ENCODE peak calls at places on chromosomes 11 and 22, in six cellular contexts. One of them, this sample, is unnamed.

GRCh38 chr22:25496396-25497064 is 67.9 kb upstream of the GRK3 start:
- DNase-seq in GM23338: no peak
- DNase-seq in sigmoid colon: no peak
- DNase-seq in K562: no peak
- DNase-seq in transverse colon: no peak
- DNase-seq in endothelial cell of umbilical vein: peak; percentile 18
- DNase-seq in this sample: no peak

GRCh38 chr22:44099696-44100095 is 75.6 kb downstream of the PARVB start:
- DNase-seq in transverse colon: no peak
- DNase-seq in GM23338: no peak
- DNase-seq in endothelial cell of umbilical vein: no peak
- DNase-seq in sigmoid colon: peak; percentile 19
- DNase-seq in K562: no peak
- DNase-seq in this sample: no peak

GRCh38 chr11:13135385-13136271 is 126.5 kb downstream of the RASSF10 start:
- DNase-seq in endothelial cell of umbilical vein: peak; percentile 57
- DNase-seq in GM23338: peak; percentile 30
- DNase-seq in transverse colon: no peak
- DNase-seq in sigmoid colon: no peak
- DNase-seq in K562: peak; percentile 41
- DNase-seq in this sample: no peak

GRCh38 chr11:14335712-14336111 is 23.3 kb downstream of the RRAS2 start:
- DNase-seq in transverse colon: no peak
- DNase-seq in endothelial cell of umbilical vein: no peak
- DNase-seq in GM23338: no peak
- DNase-seq in sigmoid colon: no peak
- DNase-seq in K562: no peak
- DNase-seq in this sample: no peak

GRCh38 chr22:45469573-45470383 is 32.9 kb upstream of the FBLN1 start:
- DNase-seq in sigmoid colon: peak; percentile 15
- DNase-seq in K562: no peak
- DNase-seq in endothelial cell of umbilical vein: no peak
- DNase-seq in transverse colon: no peak
- DNase-seq in GM23338: no peak
- DNase-seq in this sample: no peak

GRCh38 chr11:125085301-125086081 is 22.4 kb downstream of the SLC37A2 start:
- DNase-seq in endothelial cell of umbilical vein: no peak
- DNase-seq in sigmoid colon: peak; percentile 59
- DNase-seq in transverse colon: no peak
- DNase-seq in K562: no peak
- DNase-seq in GM23338: peak; percentile 60
- DNase-seq in this sample: no peak

GRCh38 chr22:46162771-46163170 is 12.4 kb downstream of the PPARA start:
- DNase-seq in endothelial cell of umbilical vein: no peak
- DNase-seq in K562: no peak
- DNase-seq in GM23338: no peak
- DNase-seq in sigmoid colon: no peak
- DNase-seq in transverse colon: no peak
- DNase-seq in this sample: no peak

GRCh38 chr11:76680517-76681425 is 10.2 kb upstream of the LRRC32 start:
- DNase-seq in endothelial cell of umbilical vein: peak; percentile 74
- DNase-seq in transverse colon: peak; percentile 72
- DNase-seq in sigmoid colon: peak; percentile 86
- DNase-seq in K562: peak; percentile 81
- DNase-seq in GM23338: peak; percentile 95
- DNase-seq in this sample: peak; percentile 28

GRCh38 chr11:2267871-2268825 is 2.2 kb downstream of the ASCL2 start:
- DNase-seq in GM23338: peak; percentile 15
- DNase-seq in K562: no peak
- DNase-seq in endothelial cell of umbilical vein: no peak
- DNase-seq in sigmoid colon: no peak
- DNase-seq in transverse colon: no peak
- DNase-seq in this sample: no peak

GRCh38 chr11:118933486-118933885 is 7.8 kb upstream of the BCL9L start:
- DNase-seq in endothelial cell of umbilical vein: peak; percentile 44
- DNase-seq in sigmoid colon: peak; percentile 86
- DNase-seq in transverse colon: no peak
- DNase-seq in K562: no peak
- DNase-seq in GM23338: no peak
- DNase-seq in this sample: no peak

GRCh38 chr22:29226246-29226981 is 20.7 kb downstream of the EMID1 start:
- DNase-seq in transverse colon: no peak
- DNase-seq in endothelial cell of umbilical vein: no peak
- DNase-seq in K562: no peak
- DNase-seq in sigmoid colon: peak; percentile 50
- DNase-seq in GM23338: no peak
- DNase-seq in this sample: no peak

GRCh38 chr11:85551881-85552280 is 75.3 kb downstream of the DLG2 start:
- DNase-seq in K562: no peak
- DNase-seq in GM23338: no peak
- DNase-seq in transverse colon: no peak
- DNase-seq in endothelial cell of umbilical vein: no peak
- DNase-seq in sigmoid colon: no peak
- DNase-seq in this sample: no peak

GRCh38 chr22:23163665-23164064 is 16.6 kb upstream of the BCR start:
- DNase-seq in GM23338: no peak
- DNase-seq in transverse colon: peak; percentile 64
- DNase-seq in sigmoid colon: peak; percentile 89
- DNase-seq in endothelial cell of umbilical vein: no peak
- DNase-seq in K562: no peak
- DNase-seq in this sample: no peak

GRCh38 chr11:19980388-19980787 is 179.9 kb downstream of the DBX1 start:
- DNase-seq in sigmoid colon: no peak
- DNase-seq in endothelial cell of umbilical vein: peak; percentile 21
- DNase-seq in transverse colon: no peak
- DNase-seq in GM23338: no peak
- DNase-seq in K562: peak; percentile 18
- DNase-seq in this sample: no peak

GRCh38 chr22:33914131-33914530 is 6.1 kb downstream of the LARGE1 start:
- DNase-seq in K562: no peak
- DNase-seq in sigmoid colon: no peak
- DNase-seq in endothelial cell of umbilical vein: no peak
- DNase-seq in GM23338: no peak
- DNase-seq in transverse colon: no peak
- DNase-seq in this sample: no peak
- H3K27ac ChIP-seq in K562: no peak overlapping the region
- H3K27ac ChIP-seq in sigmoid colon: no peak overlapping the region
- H3K27ac ChIP-seq in endothelial cell of umbilical vein: no peak overlapping the region
- H3K27ac ChIP-seq in GM23338: no peak overlapping the region
- H3K27ac ChIP-seq in transverse colon: no peak overlapping the region
- H3K27ac ChIP-seq in this sample: no peak overlapping the region

DNA sequence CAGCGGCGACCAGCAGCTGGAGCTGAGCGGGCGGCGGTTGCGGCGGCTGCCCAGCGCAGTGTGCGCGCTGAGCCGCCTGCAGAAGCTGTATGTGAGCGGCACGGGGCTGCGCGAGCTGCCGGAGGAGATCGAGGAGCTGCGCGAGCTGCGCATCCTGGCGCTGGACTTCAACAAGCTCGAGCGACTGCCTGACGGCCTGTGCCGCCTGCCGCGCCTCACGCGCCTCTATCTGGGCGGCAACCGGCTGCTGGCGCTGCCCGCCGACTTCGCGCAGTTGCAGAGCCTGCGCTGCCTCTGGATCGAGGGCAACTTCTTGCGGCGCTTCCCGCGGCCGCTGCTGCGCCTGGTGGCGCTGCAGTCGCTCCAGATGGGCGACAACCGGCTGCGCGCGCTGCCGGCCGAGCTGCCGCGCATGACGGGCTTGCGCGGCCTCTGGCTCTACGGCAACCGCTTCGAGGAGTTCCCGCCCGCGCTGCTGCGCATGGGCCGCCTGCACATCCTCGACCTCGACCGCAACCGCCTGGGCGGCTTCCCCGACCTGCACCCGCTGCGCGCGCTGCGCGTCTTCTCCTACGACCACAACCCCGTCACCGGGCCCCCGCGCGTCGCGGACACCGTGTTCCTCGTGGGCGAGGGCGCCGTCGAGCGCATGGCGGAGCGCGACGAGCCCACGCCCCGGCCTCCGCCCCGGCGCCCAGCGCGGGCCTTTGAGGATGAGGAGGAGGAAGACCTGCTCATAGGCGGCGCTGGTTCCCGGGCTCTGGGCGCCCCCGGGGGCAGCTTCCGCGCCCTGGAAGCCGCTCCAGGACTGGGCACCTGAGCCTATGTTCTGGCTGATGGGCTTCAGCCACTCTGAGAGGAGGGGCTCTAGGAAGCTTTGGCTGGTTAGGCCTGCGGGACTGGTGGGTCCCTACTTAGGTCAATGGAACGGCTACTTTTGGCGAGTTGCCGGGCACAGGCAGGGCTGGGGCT is 795 bp downstream of the LRRC10B start:
- DNase-seq in transverse colon: peak; percentile 71
- DNase-seq in sigmoid colon: peak; percentile 74
- DNase-seq in K562: peak; percentile 83
- DNase-seq in endothelial cell of umbilical vein: peak; percentile 76
- DNase-seq in GM23338: peak; percentile 92
- DNase-seq in this sample: no peak
- TF ChIP-seq POLR2AphosphoS5 in transverse colon: no peak
- TF ChIP-seq POLR2AphosphoS5 in sigmoid colon: peak; percentile 45
- TF ChIP-seq POLR2AphosphoS5 in K562: no peak
- TF ChIP-seq POLR2AphosphoS5 in endothelial cell of umbilical vein: no peak
- TF ChIP-seq POLR2AphosphoS5 in GM23338: no peak
- TF ChIP-seq POLR2AphosphoS5 in this sample: no peak

DNA sequence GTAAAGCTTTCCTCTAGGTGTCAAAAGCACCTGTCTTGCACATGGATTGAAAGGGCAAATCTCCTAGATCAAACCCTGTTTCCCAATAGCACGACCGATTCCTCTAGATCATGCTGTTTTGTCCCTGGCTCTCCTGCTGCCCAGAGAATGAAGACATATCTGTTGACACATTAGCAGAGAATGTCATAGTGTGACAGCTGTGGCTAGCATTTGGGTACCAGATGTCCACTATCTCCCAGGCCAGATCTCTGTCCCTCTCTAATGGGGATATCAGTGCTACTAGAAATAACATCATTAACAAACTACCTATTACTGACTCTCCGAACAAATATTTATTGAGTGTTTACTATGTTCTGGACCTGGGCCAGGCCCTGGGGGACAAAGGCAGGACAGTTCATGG is 72.4 kb upstream of the ISX start:
- DNase-seq in GM23338: no peak
- DNase-seq in sigmoid colon: no peak
- DNase-seq in endothelial cell of umbilical vein: no peak
- DNase-seq in K562: no peak
- DNase-seq in transverse colon: no peak
- DNase-seq in this sample: no peak
- H3K4me3 ChIP-seq in GM23338: no peak overlapping the region
- H3K4me3 ChIP-seq in sigmoid colon: no peak overlapping the region
- H3K4me3 ChIP-seq in endothelial cell of umbilical vein: no peak overlapping the region
- H3K4me3 ChIP-seq in K562: no peak overlapping the region
- H3K4me3 ChIP-seq in transverse colon: no peak overlapping the region
- H3K4me3 ChIP-seq in this sample: no peak overlapping the region

GRCh38 chr11:60477035-60477445 is 15.5 kb upstream of the MS4A12 start:
- DNase-seq in GM23338: no peak
- DNase-seq in K562: no peak
- DNase-seq in endothelial cell of umbilical vein: no peak
- DNase-seq in transverse colon: no peak
- DNase-seq in sigmoid colon: no peak
- DNase-seq in this sample: no peak
- H3K27ac ChIP-seq in GM23338: no peak overlapping the region
- H3K27ac ChIP-seq in K562: no peak overlapping the region
- H3K27ac ChIP-seq in endothelial cell of umbilical vein: no peak overlapping the region
- H3K27ac ChIP-seq in transverse colon: no peak overlapping the region
- H3K27ac ChIP-seq in sigmoid colon: no peak overlapping the region
- H3K27ac ChIP-seq in this sample: no peak overlapping the region

DNA sequence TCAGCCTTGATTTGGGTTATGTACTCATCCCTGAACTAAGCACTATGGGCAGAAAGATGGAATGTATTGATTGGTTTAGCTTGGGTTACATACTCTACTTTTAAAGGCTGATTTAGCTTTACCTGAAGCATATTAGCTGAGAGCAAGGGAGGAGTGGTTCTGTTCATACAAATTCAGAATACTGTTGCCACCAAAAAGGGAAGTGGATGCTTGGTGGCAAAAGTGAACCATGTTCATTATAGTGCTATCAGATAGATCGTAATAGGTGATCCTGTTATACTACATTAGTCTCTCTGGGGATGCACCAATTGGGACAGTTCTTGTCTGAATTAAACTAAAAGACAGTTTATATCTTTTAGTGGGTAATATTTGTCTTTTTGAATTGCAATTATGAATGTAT is 44.5 kb upstream of the RRM1 start:
- DNase-seq in sigmoid colon: no peak
- DNase-seq in endothelial cell of umbilical vein: no peak
- DNase-seq in GM23338: no peak
- DNase-seq in transverse colon: no peak
- DNase-seq in K562: no peak
- DNase-seq in this sample: no peak
- TF ChIP-seq POLR2AphosphoS5 in sigmoid colon: no peak
- TF ChIP-seq POLR2AphosphoS5 in endothelial cell of umbilical vein: no peak
- TF ChIP-seq POLR2AphosphoS5 in GM23338: no peak
- TF ChIP-seq POLR2AphosphoS5 in transverse colon: no peak
- TF ChIP-seq POLR2AphosphoS5 in K562: no peak
- TF ChIP-seq POLR2AphosphoS5 in this sample: no peak

GRCh38 chr22:32806296-32806695 is 4.8 kb downstream of the TIMP3 start:
- DNase-seq in sigmoid colon: no peak
- DNase-seq in GM23338: no peak
- DNase-seq in endothelial cell of umbilical vein: no peak
- DNase-seq in transverse colon: no peak
- DNase-seq in K562: no peak
- DNase-seq in this sample: no peak
- H3K4me3 ChIP-seq in sigmoid colon: no peak overlapping the region
- H3K4me3 ChIP-seq in GM23338: no peak overlapping the region
- H3K4me3 ChIP-seq in endothelial cell of umbilical vein: no peak overlapping the region
- H3K4me3 ChIP-seq in transverse colon: no peak overlapping the region
- H3K4me3 ChIP-seq in K562: no peak overlapping the region
- H3K4me3 ChIP-seq in this sample: no peak overlapping the region

DNA sequence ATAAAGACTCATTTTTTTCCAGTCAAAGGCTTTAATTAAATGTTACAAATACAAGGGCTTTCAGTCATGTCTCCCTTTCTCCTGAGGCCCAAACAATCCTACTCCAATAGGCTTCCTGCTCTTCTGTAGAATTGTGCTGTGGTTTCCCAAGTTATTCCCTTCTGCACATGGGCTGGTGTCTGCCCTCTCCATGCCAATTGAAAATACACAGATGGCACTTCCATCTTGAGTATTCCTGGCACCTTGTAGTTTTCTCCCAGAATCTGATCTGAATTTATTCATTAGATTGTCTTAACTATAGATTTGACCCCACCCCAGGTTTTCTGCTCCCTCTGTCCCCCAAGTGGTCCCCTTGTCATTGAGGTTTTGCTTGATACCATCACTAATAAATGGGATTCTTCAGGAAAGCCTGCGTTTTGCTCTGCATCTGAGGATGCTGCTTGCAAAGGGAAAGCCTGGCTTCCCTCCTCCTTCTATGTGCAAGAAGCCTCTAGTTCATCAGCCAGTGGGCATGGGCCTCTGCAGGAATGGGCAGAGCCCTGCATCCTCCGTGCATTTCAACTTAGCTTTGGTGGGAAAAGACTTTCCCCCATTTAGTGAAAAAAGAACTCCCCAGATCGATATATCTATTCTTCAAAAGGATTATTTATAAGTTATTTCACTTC is 926.7 kb downstream of the NTM start:
- DNase-seq in GM23338: no peak
- DNase-seq in sigmoid colon: no peak
- DNase-seq in transverse colon: no peak
- DNase-seq in K562: no peak
- DNase-seq in endothelial cell of umbilical vein: no peak
- DNase-seq in this sample: no peak
- H3K27ac ChIP-seq in GM23338: no peak overlapping the region
- H3K27ac ChIP-seq in sigmoid colon: no peak overlapping the region
- H3K27ac ChIP-seq in transverse colon: no peak overlapping the region
- H3K27ac ChIP-seq in K562: no peak overlapping the region
- H3K27ac ChIP-seq in endothelial cell of umbilical vein: no peak overlapping the region
- H3K27ac ChIP-seq in this sample: no peak overlapping the region

This sample was measured in SK-N-MC.